ENCODE peak calls at places on chromosomes 5 and 9, in five cellular contexts. One of them, this sample, is unnamed.

GRCh38 chr5:139985733-139986132 is 57.4 kb downstream of the NRG2 start:
- DNase-seq in body of pancreas: no peak
- DNase-seq in kidney epithelial cell: peak; percentile 82
- DNase-seq in fibroblast of the aortic adventitia: peak; percentile 41
- DNase-seq in adrenal gland: peak; percentile 40
- DNase-seq in this sample: no peak

GRCh38 chr5:144549580-144549979 is 378.9 kb downstream of the KCTD16 start:
- DNase-seq in body of pancreas: peak; percentile 71
- DNase-seq in kidney epithelial cell: no peak
- DNase-seq in fibroblast of the aortic adventitia: peak; percentile 84
- DNase-seq in adrenal gland: peak; percentile 7
- DNase-seq in this sample: peak; percentile 88

GRCh38 chr5:3056901-3057300 is 305.4 kb upstream of the IRX2 start:
- DNase-seq in body of pancreas: no peak
- DNase-seq in kidney epithelial cell: no peak
- DNase-seq in fibroblast of the aortic adventitia: no peak
- DNase-seq in adrenal gland: no peak
- DNase-seq in this sample: no peak

GRCh38 chr5:179793470-179794139 is at the start of gene LTC4S:
- DNase-seq in body of pancreas: peak; percentile 61
- DNase-seq in kidney epithelial cell: no peak
- DNase-seq in fibroblast of the aortic adventitia: peak; percentile 80
- DNase-seq in adrenal gland: peak; percentile 68
- DNase-seq in this sample: no peak

GRCh38 chr9:95261890-95262289 is 55.6 kb downstream of the FANCC start:
- DNase-seq in body of pancreas: no peak
- DNase-seq in kidney epithelial cell: no peak
- DNase-seq in fibroblast of the aortic adventitia: peak; percentile 64
- DNase-seq in adrenal gland: no peak
- DNase-seq in this sample: no peak

GRCh38 chr5:137051165-137051564 is 448.0 kb downstream of the SPOCK1 start:
- DNase-seq in body of pancreas: no peak
- DNase-seq in kidney epithelial cell: no peak
- DNase-seq in fibroblast of the aortic adventitia: peak; percentile 46
- DNase-seq in adrenal gland: no peak
- DNase-seq in this sample: no peak

GRCh38 chr5:68727931-68728330 is 365.9 kb upstream of the SLC30A5 start:
- DNase-seq in body of pancreas: no peak
- DNase-seq in kidney epithelial cell: no peak
- DNase-seq in fibroblast of the aortic adventitia: no peak
- DNase-seq in adrenal gland: no peak
- DNase-seq in this sample: no peak

GRCh38 chr5:87733918-87734317 is 321.2 kb upstream of the CCNH start:
- DNase-seq in body of pancreas: no peak
- DNase-seq in kidney epithelial cell: no peak
- DNase-seq in fibroblast of the aortic adventitia: no peak
- DNase-seq in adrenal gland: no peak
- DNase-seq in this sample: no peak

GRCh38 chr5:72134226-72134625 is 27.0 kb downstream of the MAP1B start:
- DNase-seq in body of pancreas: no peak
- DNase-seq in kidney epithelial cell: no peak
- DNase-seq in fibroblast of the aortic adventitia: no peak
- DNase-seq in adrenal gland: no peak
- DNase-seq in this sample: no peak

GRCh38 chr9:80185112-80185738 is 613.5 kb downstream of the TLE4 start:
- DNase-seq in body of pancreas: no peak
- DNase-seq in kidney epithelial cell: no peak
- DNase-seq in fibroblast of the aortic adventitia: no peak
- DNase-seq in adrenal gland: no peak
- DNase-seq in this sample: no peak

GRCh38 chr5:1161832-1162229 is 39.6 kb upstream of the SLC6A19 start:
- DNase-seq in body of pancreas: peak; percentile 89
- DNase-seq in kidney epithelial cell: no peak
- DNase-seq in fibroblast of the aortic adventitia: no peak
- DNase-seq in adrenal gland: peak; percentile 93
- DNase-seq in this sample: peak; percentile 50

GRCh38 chr5:32583582-32584232 is 1.6 kb upstream of the SUB1 start:
- DNase-seq in body of pancreas: no peak
- DNase-seq in kidney epithelial cell: no peak
- DNase-seq in fibroblast of the aortic adventitia: no peak
- DNase-seq in adrenal gland: no peak
- DNase-seq in this sample: no peak

GRCh38 chr5:159041754-159042153 is 58.0 kb downstream of the EBF1 start:
- DNase-seq in body of pancreas: no peak
- DNase-seq in kidney epithelial cell: no peak
- DNase-seq in fibroblast of the aortic adventitia: no peak
- DNase-seq in adrenal gland: no peak
- DNase-seq in this sample: no peak

GRCh38 chr5:3199941-3200340 is 395.7 kb upstream of the IRX1 start:
- DNase-seq in body of pancreas: no peak
- DNase-seq in kidney epithelial cell: no peak
- DNase-seq in fibroblast of the aortic adventitia: no peak
- DNase-seq in adrenal gland: no peak
- DNase-seq in this sample: no peak

DNA sequence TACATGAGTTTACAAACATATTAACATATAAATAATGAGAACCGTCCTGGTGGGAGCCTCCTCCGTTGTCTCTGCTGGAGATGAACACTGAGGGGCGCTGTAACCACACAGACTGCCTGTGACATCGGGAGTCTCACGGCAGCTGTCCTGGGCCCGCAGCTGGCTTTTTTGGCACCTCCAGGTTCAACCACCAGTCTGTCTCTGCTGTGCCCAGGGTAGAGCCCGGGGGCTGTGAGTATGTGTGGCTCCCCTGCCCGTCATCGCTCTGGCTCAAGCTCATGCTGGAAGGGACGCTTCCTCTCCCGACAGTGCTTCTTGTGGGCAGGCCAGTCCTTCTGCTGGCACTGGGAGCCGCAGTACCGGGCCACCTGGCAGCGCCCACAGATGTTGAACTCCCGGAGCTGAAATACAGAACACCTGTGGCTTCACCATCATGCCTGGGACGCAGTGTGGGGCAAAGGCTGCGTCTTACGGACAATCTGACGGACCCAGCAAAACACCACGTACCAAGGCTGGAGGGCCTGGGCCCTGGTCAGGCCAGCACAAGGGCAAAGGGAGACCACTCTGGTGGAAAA is 3.6 kb upstream of the DPH7 start:
- DNase-seq in body of pancreas: peak; percentile 35
- DNase-seq in kidney epithelial cell: no peak
- DNase-seq in fibroblast of the aortic adventitia: no peak
- DNase-seq in adrenal gland: no peak
- DNase-seq in this sample: no peak
- TF ChIP-seq CTCF in body of pancreas: peak; percentile 47
- TF ChIP-seq CTCF in kidney epithelial cell: peak; percentile 34
- TF ChIP-seq CTCF in fibroblast of the aortic adventitia: peak; percentile 16
- TF ChIP-seq CTCF in adrenal gland: peak; percentile 22
- TF ChIP-seq CTCF in this sample: peak; percentile 30

DNA sequence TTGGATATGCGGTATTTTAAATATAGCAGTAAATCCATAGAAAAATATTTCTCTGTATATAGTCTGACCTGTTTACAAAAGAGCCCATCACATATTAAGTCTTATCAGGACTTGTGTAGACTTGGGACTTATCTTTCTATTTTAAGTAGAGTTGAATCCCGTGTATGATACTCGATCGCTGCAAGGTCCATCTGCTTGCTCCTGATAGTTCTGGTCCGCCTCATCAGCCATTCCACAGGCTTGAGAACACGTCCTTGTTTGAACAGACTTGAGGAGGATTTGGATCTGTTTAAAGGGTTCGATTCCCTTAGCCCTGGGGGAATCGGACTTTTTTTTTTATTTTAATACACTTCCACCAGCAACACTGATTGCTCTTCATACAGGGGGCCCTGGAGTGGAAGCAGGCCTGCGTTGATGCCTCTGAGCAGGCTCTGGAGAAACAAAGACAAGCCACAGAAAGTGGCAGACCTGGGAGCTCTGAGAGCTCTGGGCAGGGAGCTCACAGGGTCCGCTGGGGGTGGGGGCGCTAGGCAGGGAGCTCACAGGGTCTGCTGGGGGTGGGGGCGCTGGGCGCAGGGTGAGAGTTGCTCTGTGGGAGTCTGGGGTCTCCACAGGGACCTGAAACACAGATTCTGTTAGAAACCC is 112.2 kb downstream of the MVB12B start:
- DNase-seq in body of pancreas: no peak
- DNase-seq in kidney epithelial cell: no peak
- DNase-seq in fibroblast of the aortic adventitia: no peak
- DNase-seq in adrenal gland: no peak
- DNase-seq in this sample: no peak
- H3K4me3 ChIP-seq in body of pancreas: no peak overlapping the region
- H3K4me3 ChIP-seq in kidney epithelial cell: no peak overlapping the region
- H3K4me3 ChIP-seq in fibroblast of the aortic adventitia: no peak overlapping the region
- H3K4me3 ChIP-seq in adrenal gland: no peak overlapping the region
- H3K4me3 ChIP-seq in this sample: no peak overlapping the region

GRCh38 chr9:113587471-113588031 is 124.0 kb downstream of the RGS3 start:
- DNase-seq in body of pancreas: no peak
- DNase-seq in kidney epithelial cell: no peak
- DNase-seq in fibroblast of the aortic adventitia: peak; percentile 47
- DNase-seq in adrenal gland: no peak
- DNase-seq in this sample: no peak
- TF ChIP-seq CTCF in body of pancreas: no peak
- TF ChIP-seq CTCF in kidney epithelial cell: peak; percentile 38
- TF ChIP-seq CTCF in fibroblast of the aortic adventitia: peak; percentile 54
- TF ChIP-seq CTCF in adrenal gland: no peak
- TF ChIP-seq CTCF in this sample: no peak

DNA sequence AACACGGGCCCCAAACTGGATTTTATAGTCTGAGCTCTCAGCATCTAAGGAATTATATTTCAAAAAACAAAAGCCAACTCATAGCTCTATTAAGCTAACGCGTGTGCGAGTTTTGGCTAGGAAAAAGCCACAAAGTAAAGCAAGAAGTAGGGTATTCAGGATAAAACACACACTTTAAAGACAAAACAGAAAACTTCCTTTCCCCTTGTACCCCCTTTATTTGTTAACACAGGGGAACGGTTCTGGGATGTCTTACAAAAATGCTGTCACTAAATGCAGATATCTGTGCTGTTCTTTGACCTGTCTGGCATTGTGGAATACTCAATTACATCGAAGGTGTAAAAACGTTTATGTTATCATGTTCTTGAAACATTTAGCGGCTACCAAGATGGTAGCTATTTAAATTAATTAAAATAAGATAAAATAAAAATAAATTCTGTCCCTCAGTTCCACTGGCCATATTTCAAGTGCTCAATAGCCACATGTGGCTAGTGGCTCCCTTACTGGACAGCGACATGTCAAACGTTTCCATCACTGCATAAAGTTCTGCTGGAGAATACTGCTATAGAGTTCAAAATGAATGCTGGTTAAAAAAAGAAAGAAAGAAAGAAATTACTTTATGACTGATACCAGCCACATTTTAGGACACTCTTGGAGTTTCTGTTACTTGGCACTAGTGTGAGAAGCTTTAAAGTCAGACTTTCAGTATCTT is 7.2 kb upstream of the MEF2C start:
- DNase-seq in body of pancreas: no peak
- DNase-seq in kidney epithelial cell: no peak
- DNase-seq in fibroblast of the aortic adventitia: no peak
- DNase-seq in adrenal gland: no peak
- DNase-seq in this sample: no peak
- H3K4me3 ChIP-seq in body of pancreas: no peak overlapping the region
- H3K4me3 ChIP-seq in kidney epithelial cell: peak overlapping the region; percentile 61
- H3K4me3 ChIP-seq in fibroblast of the aortic adventitia: peak overlapping the region; percentile 72
- H3K4me3 ChIP-seq in adrenal gland: peak overlapping the region; percentile 71
- H3K4me3 ChIP-seq in this sample: no peak overlapping the region

This sample was measured in LNCaP clone FGC.